ENCODE peak calls at places on chromosomes 13 and 19, in nine cellular contexts. E is IMR-90, D is adrenal gland, X is GM12865, T is thoracic aorta, M is SK-N-SH, P is ovary, Q is PC-9, Z is progenitor cell of endocrine pancreas. O is an unnamed sample.

GRCh38 chr19:5271145-5271544 is 69.5 kb downstream of the PTPRS start:
- DNase-seq in E (no peak), D (no peak), X (peak), T (no peak), M (no peak), P (no peak), Q (no peak), Z (no peak), O (no peak)

GRCh38 chr13:40179421-40179820 is 487.0 kb downstream of the FOXO1 start:
- DNase-seq in E (no peak), D (no peak), X (no peak), T (no peak), M (no peak), P (no peak), Q (no peak), Z (no peak), O (no peak)

GRCh38 chr19:13983213-13983889 is 22.8 kb downstream of the RFX1 start:
- DNase-seq in E (no peak), D (no peak), X (no peak), T (no peak), M (no peak), P (no peak), Q (no peak), Z (no peak), O (no peak)

GRCh38 chr19:6524326-6524725 is 6.5 kb upstream of the TNFSF9 start:
- DNase-seq in E (no peak), D (no peak), X (no peak), T (no peak), M (no peak), P (no peak), Q (no peak), Z (no peak), O (no peak)

GRCh38 chr19:38838986-38839761 is 7.6 kb upstream of the ECH1 start:
- DNase-seq in E (no peak), D (no peak), X (no peak), T (no peak), M (no peak), P (no peak), Q (no peak), Z (no peak), O (no peak)

GRCh38 chr13:52978989-52979388 is 49.6 kb upstream of the OLFM4 start:
- DNase-seq in E (no peak), D (no peak), X (no peak), T (no peak), M (no peak), P (no peak), Q (no peak), Z (no peak), O (no peak)

GRCh38 chr13:29852464-29853054 is 2.1 kb upstream of the UBL3 start:
- DNase-seq in E (peak), D (no peak), X (no peak), T (no peak), M (no peak), P (no peak), Q (no peak), Z (no peak), O (no peak)

GRCh38 chr19:56155124-56155687 is 14.1 kb downstream of the ZNF444 start:
- DNase-seq in E (no peak), D (peak), X (no peak), T (no peak), M (peak), P (no peak), Q (no peak), Z (no peak), O (no peak)

GRCh38 chr19:21758296-21758695 is 9.1 kb downstream of the ZNF100 start:
- DNase-seq in E (no peak), D (no peak), X (no peak), T (no peak), M (no peak), P (no peak), Q (no peak), Z (no peak), O (no peak)

GRCh38 chr13:34208326-34208725 is 390.4 kb downstream of the RFC3 start:
- DNase-seq in E (peak), D (no peak), X (no peak), T (no peak), M (no peak), P (no peak), Q (no peak), Z (no peak), O (no peak)

GRCh38 chr13:113729329-113730019 is 29.6 kb upstream of the TMEM255B start:
- DNase-seq in E (no peak), D (peak), X (no peak), T (no peak), M (peak), P (no peak), Q (no peak), Z (no peak), O (no peak)

GRCh38 chr13:113401452-113402415 is 37.8 kb upstream of the GRTP1 start:
- DNase-seq in E (no peak), D (no peak), X (no peak), T (no peak), M (peak), P (no peak), Q (no peak), Z (no peak), O (no peak)

GRCh38 chr19:48190288-48191284 is 20.1 kb downstream of the ZSWIM9 start:
- DNase-seq in E (peak), D (peak), X (no peak), T (no peak), M (no peak), P (no peak), Q (no peak), Z (peak), O (no peak)

GRCh38 chr13:110523180-110523579 is 38.3 kb downstream of the RAB20 start:
- DNase-seq in E (no peak), D (no peak), X (no peak), T (no peak), M (no peak), P (no peak), Q (no peak), Z (no peak), O (no peak)

GRCh38 chr13:108266316-108266936 is 3.1 kb upstream of the TNFSF13B start:
- DNase-seq in E (no peak), D (no peak), X (no peak), T (no peak), M (peak), P (no peak), Q (no peak), Z (no peak), O (no peak)

GRCh38 chr19:10920288-10920655 is 8.2 kb downstream of the YIPF2 start:
- DNase-seq in E (no peak), D (no peak), X (no peak), T (no peak), M (no peak), P (no peak), Q (no peak), Z (no peak), O (no peak)

GRCh38 chr13:82364525-82364924 is 1517.7 kb downstream of the SLITRK1 start:
- DNase-seq in E (no peak), D (no peak), X (no peak), T (no peak), M (no peak), P (no peak), Q (no peak), Z (no peak), O (no peak)

GRCh38 chr19:41427647-41428480 is 690 bp upstream of the B3GNT8 start:
- DNase-seq in E (no peak), D (peak), X (no peak), T (no peak), M (peak), P (no peak), Q (no peak), Z (no peak), O (no peak)

GRCh38 chr19:19997656-19998268 is 41.5 kb downstream of the ZNF682 start:
- DNase-seq in E (no peak), D (peak), X (peak), T (no peak), M (peak), P (no peak), Q (no peak), Z (no peak), O (no peak)

GRCh38 chr13:110780410-110780809 is 66.9 kb downstream of the ING1 start:
- DNase-seq in E (no peak), D (no peak), X (no peak), T (no peak), M (no peak), P (no peak), Q (no peak), Z (no peak), O (no peak)

DNA sequence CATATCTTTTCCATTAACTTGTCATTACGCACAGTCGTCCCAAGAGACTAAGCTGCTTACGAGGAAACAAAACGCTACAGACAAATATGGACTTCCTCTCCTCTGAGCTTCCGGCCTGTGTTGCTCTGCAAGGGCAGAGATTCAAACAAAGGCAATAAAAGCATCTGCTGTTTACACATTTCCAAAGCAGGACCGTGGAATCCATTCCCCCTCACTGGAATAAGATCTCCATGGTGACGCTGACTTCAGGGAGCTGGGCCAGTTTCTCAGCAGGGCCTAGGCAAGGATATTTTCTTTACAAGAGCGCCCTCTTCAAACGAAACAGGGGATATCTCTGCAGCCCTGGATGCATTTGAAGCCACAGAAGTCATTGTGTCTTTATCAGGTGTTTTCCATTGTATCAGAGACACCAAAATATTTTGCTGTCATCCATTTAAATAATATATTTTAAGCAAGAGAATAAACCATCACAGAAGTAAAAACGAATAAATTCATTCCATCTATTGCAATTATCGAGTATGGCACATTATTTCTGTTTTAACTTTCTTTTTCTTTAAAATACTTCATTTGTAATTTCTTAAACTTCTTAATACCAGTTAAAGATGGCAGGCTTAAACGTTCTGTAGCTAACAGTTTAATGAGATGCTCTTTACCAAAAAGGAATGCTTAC is 177.5 kb downstream of the DCLK1 start:
- DNase-seq in E (peak), D (peak), X (peak), T (peak), M (peak), P (peak), Q (peak), Z (peak), O (peak)
- TF ChIP-seq CTCF in E (peak), D (peak), X (peak), T (peak), M (peak), P (no peak), Q (peak), Z (peak), O (peak)

GRCh38 chr19:55116232-55117062 is 990 bp downstream of the PPP1R12C start:
- DNase-seq in E (peak), D (peak), X (peak), T (no peak), M (peak), P (peak), Q (no peak), Z (no peak), O (no peak)
- TF ChIP-seq CTCF in E (no peak), D (no peak), X (no peak), T (no peak), M (no peak), P (no peak), Q (no peak), Z (no peak), O (no peak)

GRCh38 chr13:96822900-96823299 is 171.4 kb downstream of the OXGR1 start:
- DNase-seq in E (no peak), D (peak), X (peak), T (no peak), M (peak), P (no peak), Q (no peak), Z (no peak), O (no peak)
- TF ChIP-seq CTCF in E (no peak), D (no peak), X (peak), T (no peak), M (peak), P (no peak), Q (peak), Z (peak), O (no peak)

DNA sequence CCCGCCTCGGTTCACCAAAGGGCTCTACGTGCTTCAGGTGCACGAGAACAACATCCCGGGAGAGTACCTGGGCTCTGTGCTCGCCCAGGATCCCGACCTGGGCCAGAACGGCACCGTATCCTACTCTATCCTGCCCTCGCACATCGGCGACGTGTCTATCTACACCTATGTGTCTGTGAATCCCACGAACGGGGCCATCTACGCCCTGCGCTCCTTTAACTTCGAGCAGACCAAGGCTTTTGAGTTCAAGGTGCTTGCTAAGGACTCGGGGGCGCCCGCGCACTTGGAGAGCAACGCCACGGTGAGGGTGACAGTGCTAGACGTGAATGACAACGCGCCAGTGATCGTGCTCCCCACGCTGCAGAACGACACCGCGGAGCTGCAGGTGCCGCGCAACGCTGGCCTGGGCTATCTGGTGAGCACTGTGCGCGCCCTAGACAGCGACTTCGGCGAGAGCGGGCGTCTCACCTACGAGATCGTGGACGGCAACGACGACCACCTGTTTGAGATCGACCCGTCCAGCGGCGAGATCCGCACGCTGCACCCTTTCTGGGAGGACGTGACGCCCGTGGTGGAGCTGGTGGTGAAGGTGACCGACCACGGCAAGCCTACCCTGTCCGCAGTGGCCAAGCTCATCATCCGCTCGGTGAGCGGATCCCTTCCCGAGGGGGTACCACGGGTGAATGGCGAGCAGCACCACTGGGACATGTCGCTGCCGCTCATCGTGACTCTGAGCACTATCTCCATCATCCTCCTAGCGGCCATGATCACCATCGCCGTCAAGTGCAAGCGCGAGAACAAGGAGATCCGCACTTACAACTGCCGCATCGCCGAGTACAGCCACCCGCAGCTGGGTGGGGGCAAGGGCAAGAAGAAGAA is 2.6 kb downstream of the PCDH17 start:
- DNase-seq in E (no peak), D (peak), X (no peak), T (no peak), M (peak), P (no peak), Q (no peak), Z (peak), O (no peak)
- TF ChIP-seq CTCF in E (no peak), D (no peak), X (no peak), T (no peak), M (peak), P (no peak), Q (no peak), Z (peak), O (no peak)